ENCODE peak calls at places on chromosomes 6 and 20, in seven cellular contexts. K is ovary, P is dorsolateral prefrontal cortex, J is IMR-90, Y is lung, I is OCI-LY7, Z is NT2/D1. G is an unnamed sample.

GRCh38 chr6:16512585-16513109 is 248.6 kb downstream of the ATXN1 start:
- DNase-seq in Z (no peak), P (no peak), K (no peak), I (no peak), Y (no peak), J (no peak), G (no peak)

GRCh38 chr6:46796842-46797241 is 3.7 kb downstream of the MEP1A start:
- DNase-seq in I (no peak), Z (no peak), K (no peak), Y (no peak), P (no peak), J (no peak), G (no peak)

GRCh38 chr6:150229775-150230561 is 87.1 kb downstream of the PPP1R14C start:
- DNase-seq in P (peak; percentile 20), Y (no peak), K (no peak), I (no peak), J (peak; percentile 56), Z (no peak), G (no peak)

GRCh38 chr6:20173833-20174796 is 38.2 kb downstream of the MBOAT1 start:
- DNase-seq in Z (no peak), I (no peak), K (no peak), J (no peak), P (no peak), Y (no peak), G (no peak)

GRCh38 chr20:14861028-14861699 is 523.8 kb upstream of the FLRT3 start:
- DNase-seq in I (no peak), Z (no peak), Y (no peak), P (no peak), K (no peak), J (no peak), G (no peak)

GRCh38 chr6:157537518-157537917 is 156.5 kb downstream of the ZDHHC14 start:
- DNase-seq in J (peak; percentile 45), Z (no peak), I (no peak), Y (no peak), P (no peak), K (no peak), G (no peak)

GRCh38 chr6:108250240-108250866 is 10.5 kb downstream of the SNX3 start:
- DNase-seq in Z (no peak), I (peak; percentile 64), P (no peak), K (no peak), J (peak; percentile 30), Y (no peak), G (peak; percentile 28)

GRCh38 chr6:109452181-109452580 is 3.4 kb downstream of the MICAL1 start:
- DNase-seq in P (no peak), Y (no peak), Z (no peak), K (no peak), J (no peak), I (no peak), G (no peak)

GRCh38 chr6:144104898-144105487 is 9.6 kb upstream of the SF3B5 start:
- DNase-seq in Y (peak; percentile 48), P (no peak), Z (no peak), K (no peak), J (peak; percentile 79), I (peak; percentile 70), G (peak; percentile 51)

GRCh38 chr20:37681384-37681977 is 12.3 kb upstream of the CTNNBL1 start:
- DNase-seq in I (no peak), Y (no peak), J (no peak), Z (no peak), P (no peak), K (no peak), G (no peak)

GRCh38 chr20:10216146-10216741 is 2.4 kb upstream of the SNAP25 start:
- DNase-seq in P (no peak), J (peak; percentile 70), Z (no peak), Y (no peak), K (no peak), I (no peak), G (no peak)

GRCh38 chr20:16596991-16597390 is 23.7 kb upstream of the KIF16B start:
- DNase-seq in Z (no peak), Y (no peak), K (no peak), J (no peak), I (no peak), P (no peak), G (no peak)

GRCh38 chr6:2961971-2962370 is 9.4 kb downstream of the SERPINB6 start:
- DNase-seq in Y (peak; percentile 71), P (no peak), I (no peak), K (no peak), J (no peak), Z (no peak), G (peak; percentile 84)

GRCh38 chr6:22627644-22628043 is 58.3 kb downstream of the HDGFL1 start:
- DNase-seq in I (no peak), Y (no peak), P (no peak), K (no peak), Z (no peak), J (no peak), G (no peak)

GRCh38 chr6:30158475-30159025 is 2.5 kb downstream of the TRIM10 start:
- DNase-seq in Z (no peak), J (no peak), I (no peak), K (no peak), P (no peak), Y (no peak), G (no peak)

GRCh38 chr20:47785900-47786762 is 850 bp upstream of the SULF2 start:
- DNase-seq in Y (peak; percentile 49), J (peak; percentile 71), P (peak; percentile 66), I (no peak), K (peak; percentile 82), Z (no peak), G (peak; percentile 80)

GRCh38 chr20:53958240-53958639 is 112.2 kb downstream of the BCAS1 start:
- DNase-seq in Z (no peak), P (no peak), K (no peak), J (no peak), Y (no peak), I (no peak), G (no peak)
- H3K4me3 ChIP-seq in Z (no peak overlapping the region), P (no peak overlapping the region), K (no peak overlapping the region), J (no peak overlapping the region), Y (no peak overlapping the region), I (no peak overlapping the region), G (no peak overlapping the region)

GRCh38 chr6:56689663-56690062 is 47.0 kb upstream of the DST start:
- DNase-seq in Y (no peak), I (no peak), K (no peak), P (no peak), Z (no peak), J (no peak), G (no peak)
- H3K4me3 ChIP-seq in Y (no peak overlapping the region), I (no peak overlapping the region), K (no peak overlapping the region), P (peak overlapping the region; percentile 48), Z (no peak overlapping the region), J (no peak overlapping the region), G (no peak overlapping the region)

GRCh38 chr6:124822118-124822746 is 140.0 kb upstream of the RNF217 start:
- DNase-seq in K (no peak), J (no peak), I (no peak), Z (no peak), Y (no peak), P (no peak), G (no peak)
- H3K4me3 ChIP-seq in K (no peak overlapping the region), J (no peak overlapping the region), I (no peak overlapping the region), Z (no peak overlapping the region), Y (no peak overlapping the region), P (no peak overlapping the region), G (no peak overlapping the region)

DNA sequence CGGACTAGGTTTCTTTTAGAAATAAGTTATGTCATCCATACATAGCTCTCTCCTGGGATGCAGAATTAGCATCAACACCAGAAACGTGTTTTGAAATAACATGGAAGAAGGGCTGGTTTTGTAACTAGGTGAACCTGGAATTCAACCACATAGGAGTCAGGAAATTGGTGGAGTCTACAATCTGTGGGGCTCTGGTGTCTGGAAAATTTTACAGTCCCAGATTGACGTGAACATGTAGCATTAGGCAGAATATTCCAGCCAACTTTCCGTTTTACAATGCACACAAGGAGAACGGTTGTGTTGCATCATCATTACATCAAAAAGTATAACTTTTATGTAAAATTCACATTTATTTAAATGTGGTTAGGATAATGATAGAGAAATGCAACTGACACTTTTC is 1.9 kb downstream of the KCNQ5 start:
- DNase-seq in J (no peak), Z (no peak), I (peak; percentile 24), Y (no peak), K (no peak), P (no peak), G (no peak)
- H3K4me3 ChIP-seq in J (no peak overlapping the region), Z (no peak overlapping the region), I (peak overlapping the region; percentile 92), Y (no peak overlapping the region), K (no peak overlapping the region), P (peak overlapping the region; percentile 69), G (no peak overlapping the region)

G was measured in HAP-1.